ENCODE peak calls at places on chromosomes 13 and 19, in eight cellular contexts. M, C, D, N, J, R, U and F are unnamed samples.

GRCh38 chr13:32136716-32137115 is 105.1 kb downstream of the FRY start:
- DNase-seq in M (no peak), C (no peak), D (no peak), N (no peak), J (no peak), R (no peak), U (no peak), F (no peak)

GRCh38 chr19:47820410-47820809 is 1.3 kb upstream of the CRX start:
- DNase-seq in M (no peak), C (no peak), D (no peak), N (no peak), J (no peak), R (no peak), U (no peak), F (no peak)

GRCh38 chr13:105599477-105600037 is 935.9 kb downstream of the EFNB2 start:
- DNase-seq in M (no peak), C (no peak), D (no peak), N (no peak), J (no peak), R (no peak), U (no peak), F (no peak)

GRCh38 chr13:21047591-21048282 is 13.6 kb downstream of the LATS2 start:
- DNase-seq in M (no peak), C (no peak), D (no peak), N (no peak), J (peak; percentile 44), R (no peak), U (no peak), F (no peak)

GRCh38 chr13:50016421-50016820 is 1.2 kb downstream of the KCNRG start:
- DNase-seq in M (peak; percentile 61), C (no peak), D (no peak), N (no peak), J (peak; percentile 65), R (no peak), U (no peak), F (peak; percentile 72)

GRCh38 chr13:39765801-39766463 is 110.5 kb downstream of the COG6 start:
- DNase-seq in M (peak; percentile 29), C (peak; percentile 91), D (no peak), N (peak; percentile 58), J (peak; percentile 52), R (peak; percentile 37), U (no peak), F (peak; percentile 45)

GRCh38 chr19:36032251-36033104 is at the start of gene CLIP3:
- DNase-seq in M (peak; percentile 51), C (peak; percentile 69), D (no peak), N (peak; percentile 91), J (peak; percentile 83), R (peak; percentile 48), U (no peak), F (peak; percentile 90)

GRCh38 chr13:88717946-88718345 is 1046.8 kb downstream of the SLITRK5 start:
- DNase-seq in M (no peak), C (no peak), D (no peak), N (no peak), J (no peak), R (no peak), U (no peak), F (no peak)

GRCh38 chr13:109715902-109716301 is 70.5 kb downstream of the IRS2 start:
- DNase-seq in M (peak; percentile 74), C (no peak), D (no peak), N (no peak), J (no peak), R (peak; percentile 66), U (no peak), F (peak; percentile 39)

GRCh38 chr19:15294591-15294990 is 37.7 kb downstream of the BRD4 start:
- DNase-seq in M (no peak), C (peak; percentile 40), D (no peak), N (no peak), J (peak; percentile 52), R (no peak), U (no peak), F (no peak)

GRCh38 chr13:109816112-109816978 is 30.0 kb upstream of the IRS2 start:
- DNase-seq in M (peak; percentile 22), C (peak; percentile 76), D (no peak), N (no peak), J (no peak), R (peak; percentile 37), U (no peak), F (no peak)